ENCODE peak calls at places on chromosomes 4 and X, in six cellular contexts. One of them, this sample, is unnamed.

GRCh38 chr4:147731611-147732515 is at the start of gene ARHGAP10:
- DNase-seq in WTC11: peak
- DNase-seq in endothelial cell of umbilical vein: peak
- DNase-seq in HepG2: no peak
- DNase-seq in K562: peak
- DNase-seq in H1: peak
- DNase-seq in this sample: peak

GRCh38 chrX:140088438-140088837 is 123.1 kb upstream of the CXorf66 start:
- DNase-seq in WTC11: no peak
- DNase-seq in endothelial cell of umbilical vein: no peak
- DNase-seq in HepG2: no peak
- DNase-seq in K562: no peak
- DNase-seq in H1: no peak
- DNase-seq in this sample: no peak

GRCh38 chr4:153486281-153487151 is 20.4 kb downstream of the TMEM131L start:
- DNase-seq in WTC11: peak
- DNase-seq in endothelial cell of umbilical vein: peak
- DNase-seq in HepG2: peak
- DNase-seq in K562: no peak
- DNase-seq in H1: no peak
- DNase-seq in this sample: peak

GRCh38 chr4:174401471-174402130 is 117.9 kb downstream of the CEP44 start:
- DNase-seq in WTC11: no peak
- DNase-seq in endothelial cell of umbilical vein: no peak
- DNase-seq in HepG2: no peak
- DNase-seq in K562: no peak
- DNase-seq in H1: no peak
- DNase-seq in this sample: peak

GRCh38 chrX:71198066-71198465 is 25.0 kb upstream of the GJB1 start:
- DNase-seq in WTC11: no peak
- DNase-seq in endothelial cell of umbilical vein: no peak
- DNase-seq in HepG2: no peak
- DNase-seq in K562: no peak
- DNase-seq in H1: no peak
- DNase-seq in this sample: no peak

GRCh38 chr4:145808021-145808650 is 128.2 kb downstream of the C4orf51 start:
- DNase-seq in WTC11: no peak
- DNase-seq in endothelial cell of umbilical vein: peak
- DNase-seq in HepG2: peak
- DNase-seq in K562: peak
- DNase-seq in H1: no peak
- DNase-seq in this sample: peak

GRCh38 chrX:91434351-91435168 is at the start of gene PABPC5:
- DNase-seq in WTC11: peak
- DNase-seq in endothelial cell of umbilical vein: peak
- DNase-seq in HepG2: no peak
- DNase-seq in K562: no peak
- DNase-seq in H1: peak
- DNase-seq in this sample: no peak

GRCh38 chrX:54044877-54045328 is 630 bp upstream of the PHF8 start:
- DNase-seq in WTC11: no peak
- DNase-seq in endothelial cell of umbilical vein: no peak
- DNase-seq in HepG2: peak
- DNase-seq in K562: no peak
- DNase-seq in H1: no peak
- DNase-seq in this sample: no peak

GRCh38 chrX:49175435-49175834 is 3.7 kb downstream of the PLP2 start:
- DNase-seq in WTC11: no peak
- DNase-seq in endothelial cell of umbilical vein: no peak
- DNase-seq in HepG2: no peak
- DNase-seq in K562: no peak
- DNase-seq in H1: no peak
- DNase-seq in this sample: no peak

GRCh38 chr4:151563194-151563593 is 154.2 kb downstream of the FHIP1A start:
- DNase-seq in WTC11: no peak
- DNase-seq in endothelial cell of umbilical vein: no peak
- DNase-seq in HepG2: no peak
- DNase-seq in K562: no peak
- DNase-seq in H1: no peak
- DNase-seq in this sample: no peak

GRCh38 chr4:148834804-148835598 is 392.8 kb upstream of the NR3C2 start:
- DNase-seq in WTC11: no peak
- DNase-seq in endothelial cell of umbilical vein: peak
- DNase-seq in HepG2: no peak
- DNase-seq in K562: no peak
- DNase-seq in H1: no peak
- DNase-seq in this sample: no peak

GRCh38 chr4:20255823-20256222 is 4.1 kb downstream of the SLIT2 start:
- DNase-seq in WTC11: no peak
- DNase-seq in endothelial cell of umbilical vein: peak
- DNase-seq in HepG2: no peak
- DNase-seq in K562: no peak
- DNase-seq in H1: no peak
- DNase-seq in this sample: no peak

GRCh38 chr4:6969826-6970800 is 60.5 kb downstream of the TBC1D14 start:
- DNase-seq in WTC11: no peak
- DNase-seq in endothelial cell of umbilical vein: no peak
- DNase-seq in HepG2: no peak
- DNase-seq in K562: no peak
- DNase-seq in H1: no peak
- DNase-seq in this sample: no peak

GRCh38 chr4:2535386-2536192 is 858 bp upstream of the FAM193A start:
- DNase-seq in WTC11: peak
- DNase-seq in endothelial cell of umbilical vein: no peak
- DNase-seq in HepG2: peak
- DNase-seq in K562: peak
- DNase-seq in H1: peak
- DNase-seq in this sample: peak
- TF ChIP-seq JUN in WTC11: no peak
- TF ChIP-seq JUN in endothelial cell of umbilical vein: no peak
- TF ChIP-seq JUN in HepG2: no peak
- TF ChIP-seq JUN in K562: peak
- TF ChIP-seq JUN in H1: no peak
- TF ChIP-seq JUN in this sample: no peak

GRCh38 chr4:83139514-83140156 is 25.1 kb upstream of the PLAC8 start:
- DNase-seq in WTC11: no peak
- DNase-seq in endothelial cell of umbilical vein: no peak
- DNase-seq in HepG2: peak
- DNase-seq in K562: no peak
- DNase-seq in H1: no peak
- DNase-seq in this sample: no peak

DNA sequence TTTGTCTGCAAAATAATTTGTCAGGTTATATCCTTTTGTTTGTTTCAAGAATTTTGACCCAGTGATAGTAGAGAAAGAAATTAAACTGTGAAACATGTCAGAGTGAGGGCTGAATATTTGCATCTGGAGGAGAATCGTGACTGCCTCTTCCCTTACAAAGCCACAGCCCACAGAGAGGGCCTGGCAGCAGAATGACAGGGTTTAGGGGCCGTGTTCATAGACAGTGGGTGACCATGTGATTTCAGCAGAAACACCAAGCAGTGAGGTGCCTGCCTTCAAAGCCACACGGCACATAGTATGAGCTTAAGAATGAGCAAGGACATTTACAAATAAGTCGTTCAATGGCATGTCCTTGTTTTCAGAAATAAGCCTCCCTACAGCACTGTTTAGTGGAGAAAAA is 24.4 kb upstream of the PLAC8 start:
- DNase-seq in WTC11: no peak
- DNase-seq in endothelial cell of umbilical vein: no peak
- DNase-seq in HepG2: no peak
- DNase-seq in K562: no peak
- DNase-seq in H1: no peak
- DNase-seq in this sample: no peak
- TF ChIP-seq JUN in WTC11: no peak
- TF ChIP-seq JUN in endothelial cell of umbilical vein: no peak
- TF ChIP-seq JUN in HepG2: no peak
- TF ChIP-seq JUN in K562: no peak
- TF ChIP-seq JUN in H1: no peak
- TF ChIP-seq JUN in this sample: no peak

DNA sequence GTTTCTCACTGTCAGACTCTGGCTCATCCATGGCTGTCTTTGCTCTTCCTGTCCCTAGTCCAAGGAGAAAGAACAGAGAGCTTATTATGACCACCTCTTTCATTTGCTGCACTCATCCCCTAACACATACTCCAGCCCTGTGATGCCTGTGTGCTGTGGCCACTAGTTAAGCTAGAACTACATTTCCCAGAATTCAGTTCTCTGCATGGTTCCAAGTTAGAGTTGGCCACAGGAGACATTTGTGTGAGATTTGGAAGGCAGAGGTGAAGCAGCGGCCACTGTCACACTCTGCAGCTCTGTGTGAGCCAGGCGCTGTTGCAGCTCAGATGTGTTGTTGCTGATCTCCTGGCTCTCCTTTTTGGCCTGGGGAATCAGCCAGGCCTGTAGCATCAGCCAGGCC is 188.2 kb upstream of the ATP6AP2 start:
- DNase-seq in WTC11: no peak
- DNase-seq in endothelial cell of umbilical vein: no peak
- DNase-seq in HepG2: no peak
- DNase-seq in K562: no peak
- DNase-seq in H1: no peak
- DNase-seq in this sample: no peak
- TF ChIP-seq JUN in WTC11: no peak
- TF ChIP-seq JUN in endothelial cell of umbilical vein: no peak
- TF ChIP-seq JUN in HepG2: no peak
- TF ChIP-seq JUN in K562: no peak
- TF ChIP-seq JUN in H1: no peak
- TF ChIP-seq JUN in this sample: no peak

GRCh38 chrX:23797371-23798128 is 14.6 kb downstream of the SAT1 start:
- DNase-seq in WTC11: no peak
- DNase-seq in endothelial cell of umbilical vein: peak
- DNase-seq in HepG2: no peak
- DNase-seq in K562: no peak
- DNase-seq in H1: no peak
- DNase-seq in this sample: no peak
- TF ChIP-seq JUN in WTC11: no peak
- TF ChIP-seq JUN in endothelial cell of umbilical vein: no peak
- TF ChIP-seq JUN in HepG2: no peak
- TF ChIP-seq JUN in K562: no peak
- TF ChIP-seq JUN in H1: no peak
- TF ChIP-seq JUN in this sample: no peak

DNA sequence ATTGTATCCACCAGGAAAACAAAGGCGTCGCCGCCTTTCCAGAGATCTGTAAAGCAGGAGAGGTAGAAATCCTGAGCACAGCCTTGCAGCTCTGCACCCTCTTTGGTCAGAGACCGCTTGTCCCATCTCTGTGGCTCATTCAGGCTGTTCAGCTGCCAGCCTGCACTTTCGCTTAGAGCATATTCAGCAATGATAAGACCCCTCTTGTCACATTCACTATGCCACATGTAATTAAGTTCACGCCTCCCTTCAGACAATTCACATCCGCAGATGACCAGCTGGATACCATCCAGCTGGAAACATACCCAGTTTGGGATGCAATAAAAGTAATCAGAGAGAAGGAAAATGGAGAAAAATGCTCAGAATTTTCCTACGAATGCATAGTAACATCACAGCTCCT is 335.4 kb downstream of the UNC5C start:
- DNase-seq in WTC11: no peak
- DNase-seq in endothelial cell of umbilical vein: no peak
- DNase-seq in HepG2: no peak
- DNase-seq in K562: no peak
- DNase-seq in H1: no peak
- DNase-seq in this sample: no peak
- TF ChIP-seq JUN in WTC11: no peak
- TF ChIP-seq JUN in endothelial cell of umbilical vein: no peak
- TF ChIP-seq JUN in HepG2: no peak
- TF ChIP-seq JUN in K562: no peak
- TF ChIP-seq JUN in H1: no peak
- TF ChIP-seq JUN in this sample: no peak

GRCh38 chr4:47631161-47631560 is 146.1 kb downstream of the ATP10D start:
- DNase-seq in WTC11: no peak
- DNase-seq in endothelial cell of umbilical vein: no peak
- DNase-seq in HepG2: no peak
- DNase-seq in K562: no peak
- DNase-seq in H1: no peak
- DNase-seq in this sample: no peak
- TF ChIP-seq JUN in WTC11: no peak
- TF ChIP-seq JUN in endothelial cell of umbilical vein: no peak
- TF ChIP-seq JUN in HepG2: no peak
- TF ChIP-seq JUN in K562: no peak
- TF ChIP-seq JUN in H1: no peak
- TF ChIP-seq JUN in this sample: no peak

GRCh38 chrX:8967471-8967870 is 66.5 kb downstream of the FAM9B start:
- DNase-seq in WTC11: no peak
- DNase-seq in endothelial cell of umbilical vein: no peak
- DNase-seq in HepG2: no peak
- DNase-seq in K562: no peak
- DNase-seq in H1: no peak
- DNase-seq in this sample: no peak
- TF ChIP-seq JUN in WTC11: no peak
- TF ChIP-seq JUN in endothelial cell of umbilical vein: no peak
- TF ChIP-seq JUN in HepG2: no peak
- TF ChIP-seq JUN in K562: no peak
- TF ChIP-seq JUN in H1: no peak
- TF ChIP-seq JUN in this sample: no peak

GRCh38 chr4:108775921-108776320 is 13.1 kb upstream of the ETNPPL start:
- DNase-seq in WTC11: peak
- DNase-seq in endothelial cell of umbilical vein: no peak
- DNase-seq in HepG2: no peak
- DNase-seq in K562: no peak
- DNase-seq in H1: no peak
- DNase-seq in this sample: no peak

GRCh38 chr4:108783666-108784463 is 21.0 kb upstream of the ETNPPL start:
- DNase-seq in WTC11: no peak
- DNase-seq in endothelial cell of umbilical vein: peak
- DNase-seq in HepG2: peak
- DNase-seq in K562: no peak
- DNase-seq in H1: no peak
- DNase-seq in this sample: peak

GRCh38 chr4:108774809-108775530 is 12.1 kb upstream of the ETNPPL start:
- DNase-seq in WTC11: no peak
- DNase-seq in endothelial cell of umbilical vein: peak
- DNase-seq in HepG2: no peak
- DNase-seq in K562: no peak
- DNase-seq in H1: no peak
- DNase-seq in this sample: peak

DNA sequence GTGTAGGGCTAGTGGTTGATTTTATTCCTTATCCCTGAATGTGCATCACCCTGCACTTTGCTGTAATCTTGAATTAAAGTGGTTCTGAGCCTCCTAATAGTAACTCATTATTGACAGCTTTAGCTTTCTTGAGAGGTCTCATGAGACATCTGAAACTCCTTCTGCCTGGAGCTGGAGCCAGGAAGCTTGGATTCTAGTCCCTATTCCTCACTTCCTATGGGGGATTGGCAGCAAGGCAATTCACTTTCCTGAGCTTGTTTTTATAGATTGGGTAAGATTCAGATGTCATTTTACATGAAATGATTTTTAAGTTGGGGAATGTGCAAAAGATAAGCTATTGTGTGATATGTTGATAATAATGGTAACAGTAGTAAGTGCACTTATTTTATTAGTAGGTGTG is 17.1 kb upstream of the ETNPPL start:
- DNase-seq in WTC11: no peak
- DNase-seq in endothelial cell of umbilical vein: peak
- DNase-seq in HepG2: no peak
- DNase-seq in K562: no peak
- DNase-seq in H1: no peak
- DNase-seq in this sample: no peak
- TF ChIP-seq JUN in WTC11: no peak
- TF ChIP-seq JUN in endothelial cell of umbilical vein: no peak
- TF ChIP-seq JUN in HepG2: no peak
- TF ChIP-seq JUN in K562: no peak
- TF ChIP-seq JUN in H1: no peak
- TF ChIP-seq JUN in this sample: no peak